ENCODE peak calls at places on chromosomes 16 and 17, in five cellular contexts. I, H, J, K and Q are unnamed samples.

GRCh38 chr17:29390856-29391631 is 881 bp downstream of the TAOK1 start:
- DNase-seq in I (no peak), H (no peak), J (no peak), K (peak; percentile 38), Q (no peak)

GRCh38 chr17:42421479-42422332 is 1.4 kb downstream of the CAVIN1 start:
- DNase-seq in I (peak; percentile 77), H (no peak), J (no peak), K (peak; percentile 80), Q (no peak)

GRCh38 chr17:18992454-18993130 is 12.0 kb downstream of the FAM83G start:
- DNase-seq in I (no peak), H (no peak), J (no peak), K (no peak), Q (no peak)

GRCh38 chr17:27415090-27415795 is 41.0 kb upstream of the KSR1 start:
- DNase-seq in I (no peak), H (no peak), J (no peak), K (no peak), Q (no peak)

GRCh38 chr16:27591837-27592236 is 41.9 kb downstream of the KATNIP start:
- DNase-seq in I (no peak), H (no peak), J (no peak), K (no peak), Q (no peak)

GRCh38 chr17:76982408-76983074 is 114.3 kb downstream of the MGAT5B start:
- DNase-seq in I (no peak), H (no peak), J (no peak), K (no peak), Q (no peak)

GRCh38 chr16:55502801-55503366 is 6.0 kb upstream of the LPCAT2 start:
- DNase-seq in I (peak; percentile 78), H (no peak), J (no peak), K (peak; percentile 94), Q (no peak)

GRCh38 chr16:1745181-1745899 is 26.0 kb downstream of the NME3 start:
- DNase-seq in I (peak; percentile 80), H (no peak), J (no peak), K (peak; percentile 98), Q (no peak)

GRCh38 chr17:67448449-67448848 is 71.4 kb downstream of the PITPNC1 start:
- DNase-seq in I (no peak), H (no peak), J (no peak), K (no peak), Q (no peak)

GRCh38 chr17:35747540-35748017 is 5.5 kb downstream of the GAS2L2 start:
- DNase-seq in I (peak; percentile 89), H (no peak), J (peak; percentile 62), K (peak; percentile 64), Q (peak; percentile 30)

GRCh38 chr17:9818760-9819159 is 3.1 kb downstream of the GSG1L2 start:
- DNase-seq in I (no peak), H (no peak), J (no peak), K (peak; percentile 58), Q (no peak)

GRCh38 chr17:77553459-77554066 is 404.9 kb upstream of the TNRC6C start:
- DNase-seq in I (no peak), H (no peak), J (no peak), K (no peak), Q (no peak)

GRCh38 chr16:4574919-4575705 is 19.0 kb downstream of the C16orf96 start:
- DNase-seq in I (no peak), H (no peak), J (no peak), K (no peak), Q (no peak)

GRCh38 chr16:76676356-76676755 is 399.2 kb downstream of the CNTNAP4 start:
- DNase-seq in I (no peak), H (no peak), J (no peak), K (no peak), Q (no peak)

GRCh38 chr16:86876499-86876898 is 298.1 kb downstream of the FOXL1 start:
- DNase-seq in I (no peak), H (no peak), J (no peak), K (no peak), Q (no peak)

GRCh38 chr17:78577296-78577695 is at the start of gene DNAH17:
- DNase-seq in I (no peak), H (no peak), J (no peak), K (no peak), Q (no peak)

GRCh38 chr16:71367243-71367976 is 8.9 kb downstream of the CALB2 start:
- DNase-seq in I (peak; percentile 81), H (no peak), J (no peak), K (peak; percentile 60), Q (no peak)